ENCODE peak calls at places on chromosomes 6 and 20, in eight cellular contexts. One of them, this sample, is unnamed.

GRCh38 chr6:34150766-34151165 is 4.9 kb upstream of the GRM4 start:
- DNase-seq in endodermal cell: peak; percentile 62
- DNase-seq in GM23338: no peak
- DNase-seq in HFFc6: no peak
- DNase-seq in GM20000: no peak
- DNase-seq in hepatocyte: no peak
- DNase-seq in type B pancreatic cell: no peak
- DNase-seq in fibroblast of lung: no peak
- DNase-seq in this sample: no peak

GRCh38 chr6:135084916-135085269 is 30.3 kb upstream of the HBS1L start:
- DNase-seq in fibroblast of lung: no peak
- DNase-seq in endodermal cell: no peak
- DNase-seq in type B pancreatic cell: no peak
- DNase-seq in HFFc6: no peak
- DNase-seq in hepatocyte: no peak
- DNase-seq in GM23338: no peak
- DNase-seq in GM20000: no peak
- DNase-seq in this sample: no peak

GRCh38 chr20:3092611-3093379 is 8.3 kb upstream of the AVP start:
- DNase-seq in GM20000: peak; percentile 60
- DNase-seq in GM23338: peak; percentile 68
- DNase-seq in type B pancreatic cell: no peak
- DNase-seq in endodermal cell: peak; percentile 80
- DNase-seq in fibroblast of lung: no peak
- DNase-seq in HFFc6: no peak
- DNase-seq in hepatocyte: no peak
- DNase-seq in this sample: no peak

GRCh38 chr6:129239825-129240491 is 357.0 kb downstream of the LAMA2 start:
- DNase-seq in HFFc6: no peak
- DNase-seq in fibroblast of lung: no peak
- DNase-seq in GM20000: no peak
- DNase-seq in GM23338: no peak
- DNase-seq in hepatocyte: no peak
- DNase-seq in endodermal cell: no peak
- DNase-seq in type B pancreatic cell: no peak
- DNase-seq in this sample: no peak

GRCh38 chr6:126258150-126258549 is 81.8 kb upstream of the CENPW start:
- DNase-seq in GM20000: no peak
- DNase-seq in endodermal cell: no peak
- DNase-seq in GM23338: no peak
- DNase-seq in hepatocyte: no peak
- DNase-seq in HFFc6: no peak
- DNase-seq in type B pancreatic cell: no peak
- DNase-seq in fibroblast of lung: no peak
- DNase-seq in this sample: no peak

GRCh38 chr6:121597654-121598053 is 162.2 kb downstream of the GJA1 start:
- DNase-seq in hepatocyte: no peak
- DNase-seq in fibroblast of lung: peak; percentile 60
- DNase-seq in GM20000: no peak
- DNase-seq in HFFc6: peak; percentile 55
- DNase-seq in type B pancreatic cell: no peak
- DNase-seq in GM23338: no peak
- DNase-seq in endodermal cell: no peak
- DNase-seq in this sample: no peak

GRCh38 chr6:53133961-53134360 is 14.7 kb downstream of the GCM1 start:
- DNase-seq in endodermal cell: no peak
- DNase-seq in GM23338: no peak
- DNase-seq in HFFc6: no peak
- DNase-seq in type B pancreatic cell: no peak
- DNase-seq in fibroblast of lung: no peak
- DNase-seq in GM20000: no peak
- DNase-seq in hepatocyte: no peak
- DNase-seq in this sample: no peak

GRCh38 chr6:136365781-136366354 is 76.2 kb upstream of the BCLAF1 start:
- DNase-seq in HFFc6: no peak
- DNase-seq in GM20000: no peak
- DNase-seq in endodermal cell: no peak
- DNase-seq in hepatocyte: no peak
- DNase-seq in fibroblast of lung: no peak
- DNase-seq in type B pancreatic cell: no peak
- DNase-seq in GM23338: no peak
- DNase-seq in this sample: no peak

GRCh38 chr20:3995749-3996305 is 19.5 kb downstream of the RNF24 start:
- DNase-seq in HFFc6: no peak
- DNase-seq in endodermal cell: no peak
- DNase-seq in type B pancreatic cell: no peak
- DNase-seq in GM20000: no peak
- DNase-seq in hepatocyte: no peak
- DNase-seq in fibroblast of lung: no peak
- DNase-seq in GM23338: no peak
- DNase-seq in this sample: no peak

GRCh38 chr6:64874776-64875175 is 832.2 kb downstream of the EYS start:
- DNase-seq in endodermal cell: no peak
- DNase-seq in GM23338: no peak
- DNase-seq in fibroblast of lung: peak; percentile 2
- DNase-seq in GM20000: no peak
- DNase-seq in HFFc6: no peak
- DNase-seq in type B pancreatic cell: no peak
- DNase-seq in hepatocyte: no peak
- DNase-seq in this sample: no peak

GRCh38 chr6:68760941-68761676 is 126.0 kb downstream of the ADGRB3 start:
- DNase-seq in GM20000: no peak
- DNase-seq in endodermal cell: no peak
- DNase-seq in HFFc6: no peak
- DNase-seq in type B pancreatic cell: no peak
- DNase-seq in hepatocyte: no peak
- DNase-seq in fibroblast of lung: no peak
- DNase-seq in GM23338: no peak
- DNase-seq in this sample: no peak

GRCh38 chr6:155183095-155183494 is 80.7 kb upstream of the CLDN20 start:
- DNase-seq in type B pancreatic cell: no peak
- DNase-seq in hepatocyte: no peak
- DNase-seq in GM23338: no peak
- DNase-seq in fibroblast of lung: no peak
- DNase-seq in GM20000: peak; percentile 35
- DNase-seq in HFFc6: no peak
- DNase-seq in endodermal cell: no peak
- DNase-seq in this sample: no peak

GRCh38 chr6:116133453-116133852 is 7.5 kb upstream of the COL10A1 start:
- DNase-seq in hepatocyte: no peak
- DNase-seq in endodermal cell: no peak
- DNase-seq in GM20000: no peak
- DNase-seq in type B pancreatic cell: no peak
- DNase-seq in fibroblast of lung: no peak
- DNase-seq in HFFc6: no peak
- DNase-seq in GM23338: peak; percentile 43
- DNase-seq in this sample: no peak

GRCh38 chr6:110325197-110325596 is 33.0 kb downstream of the METTL24 start:
- DNase-seq in GM23338: no peak
- DNase-seq in hepatocyte: peak; percentile 77
- DNase-seq in GM20000: no peak
- DNase-seq in endodermal cell: no peak
- DNase-seq in HFFc6: peak; percentile 36
- DNase-seq in fibroblast of lung: peak; percentile 96
- DNase-seq in type B pancreatic cell: no peak
- DNase-seq in this sample: no peak

GRCh38 chr6:113526553-113526952 is 330.6 kb upstream of the MARCKS start:
- DNase-seq in GM20000: no peak
- DNase-seq in endodermal cell: no peak
- DNase-seq in GM23338: no peak
- DNase-seq in hepatocyte: no peak
- DNase-seq in type B pancreatic cell: no peak
- DNase-seq in HFFc6: no peak
- DNase-seq in fibroblast of lung: no peak
- DNase-seq in this sample: no peak
- TF ChIP-seq CTCF in GM20000: no peak
- TF ChIP-seq CTCF in endodermal cell: no peak
- TF ChIP-seq CTCF in GM23338: no peak
- TF ChIP-seq CTCF in hepatocyte: no peak
- TF ChIP-seq CTCF in type B pancreatic cell: no peak
- TF ChIP-seq CTCF in HFFc6: no peak
- TF ChIP-seq CTCF in fibroblast of lung: no peak
- TF ChIP-seq CTCF in this sample: no peak

GRCh38 chr6:166008441-166009369 is 158.9 kb downstream of the TBXT start:
- DNase-seq in fibroblast of lung: peak; percentile 77
- DNase-seq in type B pancreatic cell: no peak
- DNase-seq in HFFc6: no peak
- DNase-seq in hepatocyte: peak; percentile 59
- DNase-seq in GM20000: no peak
- DNase-seq in GM23338: peak; percentile 56
- DNase-seq in endodermal cell: peak; percentile 78
- DNase-seq in this sample: no peak
- TF ChIP-seq CTCF in fibroblast of lung: no peak
- TF ChIP-seq CTCF in type B pancreatic cell: peak; percentile 49
- TF ChIP-seq CTCF in HFFc6: no peak
- TF ChIP-seq CTCF in hepatocyte: no peak
- TF ChIP-seq CTCF in GM20000: no peak
- TF ChIP-seq CTCF in GM23338: no peak
- TF ChIP-seq CTCF in endodermal cell: peak; percentile 46
- TF ChIP-seq CTCF in this sample: no peak

DNA sequence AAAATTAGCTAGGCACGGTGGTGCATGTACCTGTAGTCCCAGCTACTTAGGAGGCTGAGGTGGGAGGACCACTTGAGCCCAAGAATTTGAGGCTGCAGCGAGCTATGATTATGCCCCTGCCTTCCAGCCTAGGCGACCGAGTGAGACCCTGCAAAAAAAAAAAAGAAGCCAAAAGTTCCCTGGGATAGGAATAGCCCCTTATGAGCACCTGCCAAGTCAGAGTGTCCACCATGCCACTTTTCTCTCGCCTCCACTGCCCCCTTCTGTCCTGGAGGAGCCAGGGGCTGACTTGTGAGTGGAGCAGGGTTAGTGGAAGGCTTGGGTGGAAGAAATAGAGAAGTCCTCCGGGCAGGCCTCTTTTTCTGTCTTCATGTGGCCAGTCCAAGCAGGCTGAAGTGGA is 12.1 kb upstream of the DDX27 start:
- DNase-seq in GM20000: peak; percentile 37
- DNase-seq in HFFc6: no peak
- DNase-seq in fibroblast of lung: no peak
- DNase-seq in endodermal cell: peak; percentile 77
- DNase-seq in type B pancreatic cell: no peak
- DNase-seq in hepatocyte: no peak
- DNase-seq in GM23338: peak; percentile 64
- DNase-seq in this sample: no peak
- TF ChIP-seq CTCF in GM20000: peak; percentile 22
- TF ChIP-seq CTCF in HFFc6: peak; percentile 17
- TF ChIP-seq CTCF in fibroblast of lung: no peak
- TF ChIP-seq CTCF in endodermal cell: peak; percentile 31
- TF ChIP-seq CTCF in type B pancreatic cell: no peak
- TF ChIP-seq CTCF in hepatocyte: no peak
- TF ChIP-seq CTCF in GM23338: peak; percentile 62
- TF ChIP-seq CTCF in this sample: no peak

DNA sequence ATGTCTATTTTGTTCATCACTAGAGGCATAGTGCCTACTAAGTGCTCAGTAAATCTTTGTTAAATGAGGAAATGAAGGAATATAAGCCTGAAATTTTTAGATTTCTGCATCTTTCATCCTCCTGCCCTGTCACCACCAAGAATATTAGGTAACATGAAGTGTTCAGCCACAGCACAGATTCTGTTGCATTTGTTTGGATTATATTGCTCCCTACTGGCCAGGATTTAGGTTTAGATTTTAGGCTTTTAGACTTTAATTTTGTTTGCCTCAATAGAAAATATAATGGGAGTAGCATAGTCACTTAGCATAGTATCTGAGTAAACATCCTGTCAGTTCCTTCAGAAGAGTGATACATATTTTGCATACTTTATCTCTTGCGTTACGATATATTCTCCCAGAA is 14.2 kb downstream of the FARS2 start:
- DNase-seq in endodermal cell: no peak
- DNase-seq in hepatocyte: no peak
- DNase-seq in GM23338: no peak
- DNase-seq in fibroblast of lung: peak; percentile 17
- DNase-seq in HFFc6: no peak
- DNase-seq in GM20000: no peak
- DNase-seq in type B pancreatic cell: no peak
- DNase-seq in this sample: no peak
- TF ChIP-seq CTCF in endodermal cell: no peak
- TF ChIP-seq CTCF in hepatocyte: no peak
- TF ChIP-seq CTCF in GM23338: no peak
- TF ChIP-seq CTCF in fibroblast of lung: no peak
- TF ChIP-seq CTCF in HFFc6: peak; percentile 24
- TF ChIP-seq CTCF in GM20000: no peak
- TF ChIP-seq CTCF in type B pancreatic cell: no peak
- TF ChIP-seq CTCF in this sample: no peak

GRCh38 chr6:85382541-85382940 is 67.3 kb upstream of the NT5E start:
- DNase-seq in GM23338: no peak
- DNase-seq in fibroblast of lung: no peak
- DNase-seq in hepatocyte: no peak
- DNase-seq in type B pancreatic cell: no peak
- DNase-seq in HFFc6: no peak
- DNase-seq in GM20000: no peak
- DNase-seq in endodermal cell: no peak
- DNase-seq in this sample: no peak

GRCh38 chr6:85388531-85388930 is 61.4 kb upstream of the NT5E start:
- DNase-seq in GM20000: no peak
- DNase-seq in endodermal cell: no peak
- DNase-seq in HFFc6: no peak
- DNase-seq in GM23338: no peak
- DNase-seq in fibroblast of lung: no peak
- DNase-seq in hepatocyte: no peak
- DNase-seq in type B pancreatic cell: no peak
- DNase-seq in this sample: no peak

GRCh38 chr6:85385636-85386315 is 64.1 kb upstream of the NT5E start:
- DNase-seq in GM23338: no peak
- DNase-seq in fibroblast of lung: no peak
- DNase-seq in HFFc6: no peak
- DNase-seq in hepatocyte: no peak
- DNase-seq in type B pancreatic cell: no peak
- DNase-seq in GM20000: no peak
- DNase-seq in endodermal cell: no peak
- DNase-seq in this sample: no peak

GRCh38 chr6:85383042-85383441 is 66.8 kb upstream of the NT5E start:
- DNase-seq in GM23338: peak; percentile 21
- DNase-seq in HFFc6: no peak
- DNase-seq in type B pancreatic cell: no peak
- DNase-seq in fibroblast of lung: no peak
- DNase-seq in endodermal cell: no peak
- DNase-seq in hepatocyte: no peak
- DNase-seq in GM20000: no peak
- DNase-seq in this sample: no peak
- TF ChIP-seq CTCF in GM23338: no peak
- TF ChIP-seq CTCF in HFFc6: peak; percentile 23
- TF ChIP-seq CTCF in type B pancreatic cell: no peak
- TF ChIP-seq CTCF in fibroblast of lung: no peak
- TF ChIP-seq CTCF in endodermal cell: peak; percentile 27
- TF ChIP-seq CTCF in hepatocyte: no peak
- TF ChIP-seq CTCF in GM20000: no peak
- TF ChIP-seq CTCF in this sample: no peak

GRCh38 chr20:16158976-16159286 is 414.3 kb downstream of the KIF16B start:
- DNase-seq in fibroblast of lung: no peak
- DNase-seq in GM23338: no peak
- DNase-seq in hepatocyte: no peak
- DNase-seq in endodermal cell: no peak
- DNase-seq in type B pancreatic cell: no peak
- DNase-seq in GM20000: no peak
- DNase-seq in HFFc6: no peak
- DNase-seq in this sample: no peak
- TF ChIP-seq CTCF in fibroblast of lung: no peak
- TF ChIP-seq CTCF in GM23338: no peak
- TF ChIP-seq CTCF in hepatocyte: no peak
- TF ChIP-seq CTCF in endodermal cell: no peak
- TF ChIP-seq CTCF in type B pancreatic cell: no peak
- TF ChIP-seq CTCF in GM20000: no peak
- TF ChIP-seq CTCF in HFFc6: no peak
- TF ChIP-seq CTCF in this sample: no peak

This sample was measured in endothelial cell.